ENCODE peak calls at places on chromosomes 12 and 14, in eight cellular contexts. J, X, I, T, Z, U, H and G are unnamed samples.

GRCh38 chr12:11798856-11799530 is 149.5 kb downstream of the ETV6 start:
- DNase-seq in J (no peak), X (no peak), I (peak), T (no peak), Z (peak), U (no peak), H (no peak), G (peak)

GRCh38 chr14:20516921-20517320 is 11.6 kb downstream of the RNASE10 start:
- DNase-seq in J (no peak), X (no peak), I (peak), T (no peak), Z (peak), U (no peak), H (no peak), G (peak)

GRCh38 chr12:47156167-47156736 is 76.5 kb upstream of the AMIGO2 start:
- DNase-seq in J (no peak), X (peak), I (peak), T (no peak), Z (peak), U (no peak), H (no peak), G (no peak)

GRCh38 chr14:103819503-103820307 is 27.7 kb downstream of the PPP1R13B start:
- DNase-seq in J (no peak), X (peak), I (no peak), T (peak), Z (peak), U (no peak), H (no peak), G (no peak)

GRCh38 chr12:15446798-15447197 is 124.5 kb downstream of the PTPRO start:
- DNase-seq in J (no peak), X (no peak), I (no peak), T (no peak), Z (peak), U (no peak), H (no peak), G (peak)

GRCh38 chr14:59187802-59188460 is 536 bp upstream of the DAAM1 start:
- DNase-seq in J (no peak), X (no peak), I (no peak), T (peak), Z (no peak), U (no peak), H (peak), G (no peak)

GRCh38 chr12:49801141-49802063 is 26.8 kb downstream of the NCKAP5L start:
- DNase-seq in J (no peak), X (no peak), I (no peak), T (no peak), Z (no peak), U (no peak), H (no peak), G (no peak)

GRCh38 chr12:65430571-65431306 is 152.3 kb downstream of the MSRB3 start:
- DNase-seq in J (no peak), X (no peak), I (peak), T (no peak), Z (peak), U (no peak), H (no peak), G (peak)

GRCh38 chr14:32224731-32225377 is 21.8 kb upstream of the RNU6-8 start:
- DNase-seq in J (no peak), X (peak), I (peak), T (no peak), Z (peak), U (no peak), H (no peak), G (peak)

GRCh38 chr12:94567784-94568183 is 82.6 kb downstream of the TMCC3 start:
- DNase-seq in J (no peak), X (no peak), I (no peak), T (no peak), Z (no peak), U (no peak), H (no peak), G (no peak)

GRCh38 chr14:95156765-95157194 is 549 bp downstream of the DICER1 start:
- DNase-seq in J (no peak), X (peak), I (no peak), T (no peak), Z (no peak), U (peak), H (peak), G (peak)

GRCh38 chr12:124847675-124848074 is 16.0 kb downstream of the SCARB1 start:
- DNase-seq in J (no peak), X (peak), I (no peak), T (no peak), Z (peak), U (no peak), H (no peak), G (no peak)

GRCh38 chr14:20247651-20248246 is 8.7 kb downstream of the OR11H4 start:
- DNase-seq in J (no peak), X (no peak), I (no peak), T (no peak), Z (no peak), U (no peak), H (no peak), G (no peak)

GRCh38 chr12:120388711-120389431 is 19.9 kb upstream of the MSI1 start:
- DNase-seq in J (no peak), X (no peak), I (no peak), T (peak), Z (no peak), U (no peak), H (no peak), G (no peak)

GRCh38 chr14:52988153-52988552 is 37.3 kb upstream of the FERMT2 start:
- DNase-seq in J (no peak), X (no peak), I (no peak), T (no peak), Z (no peak), U (no peak), H (no peak), G (no peak)

GRCh38 chr14:80211143-80212024 is at the start of gene DIO2:
- DNase-seq in J (peak), X (no peak), I (no peak), T (no peak), Z (peak), U (no peak), H (peak), G (no peak)

GRCh38 chr12:72570601-72571000 is 298.4 kb downstream of the TRHDE start:
- DNase-seq in J (no peak), X (no peak), I (no peak), T (no peak), Z (no peak), U (no peak), H (peak), G (no peak)

GRCh38 chr12:57240069-57240921 is 10.7 kb downstream of the STAC3 start:
- DNase-seq in J (no peak), X (no peak), I (no peak), T (peak), Z (peak), U (peak), H (no peak), G (peak)

GRCh38 chr14:100860556-100861187 is 34.8 kb downstream of the MEG3 start:
- DNase-seq in J (no peak), X (no peak), I (no peak), T (no peak), Z (no peak), U (no peak), H (no peak), G (no peak)

GRCh38 chr14:104873380-104874055 is 8.4 kb downstream of the CEP170B start:
- DNase-seq in J (no peak), X (peak), I (no peak), T (no peak), Z (no peak), U (no peak), H (no peak), G (no peak)

GRCh38 chr12:125408718-125409117 is 343.5 kb downstream of the AACS start:
- DNase-seq in J (no peak), X (no peak), I (no peak), T (no peak), Z (no peak), U (no peak), H (no peak), G (no peak)

GRCh38 chr14:33932526-33933292 is 18.2 kb downstream of the EGLN3 start:
- DNase-seq in J (no peak), X (no peak), I (no peak), T (no peak), Z (peak), U (no peak), H (no peak), G (no peak)

GRCh38 chr14:54622189-54622958 is 55.4 kb downstream of the SAMD4A start:
- DNase-seq in J (no peak), X (no peak), I (no peak), T (no peak), Z (no peak), U (peak), H (no peak), G (no peak)

GRCh38 chr14:94925416-94925815 is 155.5 kb upstream of the GSC start:
- DNase-seq in J (no peak), X (no peak), I (no peak), T (no peak), Z (no peak), U (no peak), H (no peak), G (no peak)

GRCh38 chr12:92384571-92384970 is 238.9 kb upstream of the BTG1 start:
- DNase-seq in J (no peak), X (no peak), I (no peak), T (no peak), Z (no peak), U (no peak), H (no peak), G (no peak)

GRCh38 chr14:30906752-30907658 is 32.6 kb downstream of the COCH start:
- DNase-seq in J (no peak), X (no peak), I (no peak), T (no peak), Z (no peak), U (no peak), H (no peak), G (peak)

GRCh38 chr14:80278293-80279037 is 67.2 kb upstream of the DIO2 start:
- DNase-seq in J (no peak), X (no peak), I (no peak), T (no peak), Z (peak), U (no peak), H (peak), G (peak)

GRCh38 chr12:89135976-89136634 is 216.2 kb downstream of the DUSP6 start:
- DNase-seq in J (no peak), X (no peak), I (no peak), T (no peak), Z (peak), U (no peak), H (no peak), G (peak)

GRCh38 chr12:72549184-72549583 is 277.0 kb downstream of the TRHDE start:
- DNase-seq in J (no peak), X (no peak), I (no peak), T (no peak), Z (no peak), U (no peak), H (no peak), G (no peak)

GRCh38 chr14:96384053-96384452 is 7.9 kb upstream of the AK7 start:
- DNase-seq in J (no peak), X (no peak), I (no peak), T (no peak), Z (no peak), U (no peak), H (no peak), G (no peak)

GRCh38 chr12:95143784-95144205 is 70.4 kb upstream of the NR2C1 start:
- DNase-seq in J (no peak), X (no peak), I (no peak), T (no peak), Z (peak), U (no peak), H (no peak), G (no peak)